ENCODE peak calls at places on chromosomes 12 and 14, in seven cellular contexts. N, C, K, Q, W, O and J are unnamed samples.

GRCh38 chr12:111427417-111428074 is 21.8 kb downstream of the SH2B3 start:
- DNase-seq in C (no peak), O (no peak), N (no peak), Q (no peak), K (no peak), W (no peak), J (no peak)

GRCh38 chr14:34331728-34332623 is 130.1 kb downstream of the SPTSSA start:
- DNase-seq in C (peak), W (no peak), N (peak), O (peak), Q (peak), K (peak), J (peak)

GRCh38 chr14:69932391-69932790 is 53.2 kb downstream of the SMOC1 start:
- DNase-seq in N (no peak), W (no peak), K (no peak), O (no peak), Q (no peak), C (no peak), J (no peak)

GRCh38 chr14:74667758-74668157 is 45.1 kb downstream of the AREL1 start:
- DNase-seq in O (no peak), C (peak), W (no peak), N (no peak), K (no peak), Q (no peak), J (no peak)

GRCh38 chr12:12387521-12387920 is 30.6 kb downstream of the BORCS5 start:
- DNase-seq in O (no peak), Q (no peak), K (no peak), W (no peak), N (no peak), C (peak), J (no peak)

GRCh38 chr12:48296586-48297396 is 53.9 kb downstream of the ZNF641 start:
- DNase-seq in O (no peak), Q (no peak), K (peak), N (peak), W (peak), C (peak), J (peak)

GRCh38 chr12:34402899-34403705 is 380.8 kb downstream of the ALG10 start:
- DNase-seq in W (no peak), K (no peak), C (no peak), N (peak), Q (peak), O (no peak), J (peak)

GRCh38 chr14:53999061-53999488 is 42.5 kb upstream of the BMP4 start:
- DNase-seq in N (no peak), O (no peak), W (no peak), K (no peak), Q (no peak), C (peak), J (no peak)

GRCh38 chr12:122265433-122265832 is 861 bp downstream of the VPS33A start:
- DNase-seq in O (peak), Q (no peak), K (no peak), W (no peak), C (no peak), N (no peak), J (no peak)